ENCODE peak calls at places on chromosomes 16 and 17, in eight cellular contexts. B is transverse colon; Q is endothelial cell of umbilical vein; R is IMR-90; L is adrenal gland; E is fibroblast of lung; V is heart left ventricle; C is effector memory CD4-positive, alpha-beta T cell. I is an unnamed sample.
A peak's percentile ranks its signal among the peaks of the same experiment; 100 is the strongest.

GRCh38 chr16:28136751-28137434 is 73.4 kb upstream of the GSG1L start:
- DNase-seq in L (no peak), E (no peak), R (no peak), V (no peak), Q (no peak), C (peak; percentile 6), B (no peak), I (no peak)

GRCh38 chr17:31582151-31582907 is 190.9 kb downstream of the RAB11FIP4 start:
- DNase-seq in E (no peak), V (peak; percentile 85), R (peak; percentile 36), Q (peak; percentile 73), C (no peak), L (peak; percentile 62), B (peak; percentile 52), I (peak; percentile 81)

GRCh38 chr17:44747566-44747965 is 11.2 kb upstream of the ADAM11 start:
- DNase-seq in R (no peak), C (no peak), V (no peak), E (no peak), L (no peak), B (no peak), Q (no peak), I (no peak)

GRCh38 chr16:3578610-3579551 is 1.7 kb upstream of the NLRC3 start:
- DNase-seq in B (peak; percentile 62), L (no peak), V (peak; percentile 64), R (no peak), E (no peak), C (peak; percentile 39), Q (no peak), I (no peak)

GRCh38 chr17:74792586-74792985 is 16.4 kb upstream of the NAT9 start:
- DNase-seq in R (no peak), E (no peak), V (no peak), Q (no peak), C (no peak), L (no peak), B (no peak), I (no peak)

GRCh38 chr16:47056704-47057630 is 83.5 kb upstream of the DNAJA2 start:
- DNase-seq in R (no peak), V (no peak), B (no peak), Q (no peak), E (no peak), L (no peak), C (no peak), I (no peak)

GRCh38 chr17:16933317-16934132 is 38.4 kb downstream of the TNFRSF13B start:
- DNase-seq in E (no peak), V (no peak), R (no peak), L (peak; percentile 57), Q (no peak), B (no peak), C (no peak), I (peak; percentile 5)

GRCh38 chr17:36937001-36937960 is at the start of gene LHX1:
- DNase-seq in R (no peak), E (no peak), Q (no peak), C (no peak), B (no peak), V (no peak), L (no peak), I (no peak)

GRCh38 chr16:89118361-89119061 is 24.9 kb downstream of the ACSF3 start:
- DNase-seq in C (no peak), V (peak; percentile 49), R (no peak), Q (no peak), L (peak; percentile 84), B (peak; percentile 3), E (no peak), I (no peak)

GRCh38 chr16:88344411-88345030 is 38.2 kb upstream of the ZNF469 start:
- DNase-seq in R (no peak), C (no peak), V (peak; percentile 54), L (no peak), E (no peak), Q (no peak), B (no peak), I (no peak)

GRCh38 chr17:1073241-1073962 is 76.5 kb downstream of the TIMM22 start:
- DNase-seq in R (no peak), B (no peak), Q (no peak), E (no peak), L (no peak), C (no peak), V (peak; percentile 47), I (no peak)

GRCh38 chr16:76194621-76195015 is 82.6 kb upstream of the CNTNAP4 start:
- DNase-seq in L (peak; percentile 44), C (no peak), B (no peak), V (no peak), Q (no peak), E (peak; percentile 12), R (no peak), I (no peak)

GRCh38 chr16:75701361-75701760 is at the start of gene DUXB:
- DNase-seq in C (no peak), E (no peak), R (no peak), B (no peak), V (no peak), Q (no peak), L (no peak), I (no peak)

GRCh38 chr16:27156531-27156930 is 46.8 kb upstream of the KDM8 start:
- DNase-seq in Q (no peak), B (peak; percentile 10), C (no peak), R (no peak), L (no peak), V (no peak), E (no peak), I (no peak)

GRCh38 chr17:9050801-9051401 is 29.6 kb downstream of the NTN1 start:
- DNase-seq in Q (no peak), C (no peak), R (no peak), L (no peak), E (no peak), B (no peak), V (no peak), I (peak; percentile 22)

GRCh38 chr17:37754363-37754762 is 9.5 kb upstream of the HNF1B start:
- DNase-seq in C (no peak), L (no peak), B (no peak), R (no peak), V (no peak), Q (no peak), E (no peak), I (no peak)

GRCh38 chr17:416293-417206 is 63.9 kb upstream of the RPH3AL start:
- DNase-seq in R (no peak), V (no peak), B (peak; percentile 64), C (no peak), E (no peak), Q (no peak), L (no peak), I (no peak)

GRCh38 chr17:17806611-17807010 is 30.2 kb downstream of the SREBF1 start:
- DNase-seq in B (no peak), E (no peak), C (no peak), V (no peak), R (no peak), Q (no peak), L (no peak), I (no peak)

GRCh38 chr17:32335647-32336046 is 6.3 kb downstream of the C17orf75 start:
- DNase-seq in E (peak; percentile 42), V (no peak), B (no peak), Q (no peak), L (no peak), R (peak; percentile 58), C (no peak), I (no peak)

GRCh38 chr16:7218936-7219335 is 113.7 kb upstream of the RBFOX1 start:
- DNase-seq in B (no peak), Q (no peak), E (no peak), C (no peak), V (no peak), R (no peak), L (no peak), I (no peak)

GRCh38 chr16:14325921-14326401 is 254.8 kb downstream of the MRTFB start:
- DNase-seq in L (peak; percentile 56), Q (no peak), V (no peak), R (no peak), B (no peak), C (no peak), E (no peak), I (no peak)

GRCh38 chr16:15548482-15548891 is 94.5 kb downstream of the MARF1 start:
- DNase-seq in Q (no peak), L (no peak), V (no peak), C (no peak), E (no peak), B (no peak), R (peak; percentile 16), I (no peak)

DNA sequence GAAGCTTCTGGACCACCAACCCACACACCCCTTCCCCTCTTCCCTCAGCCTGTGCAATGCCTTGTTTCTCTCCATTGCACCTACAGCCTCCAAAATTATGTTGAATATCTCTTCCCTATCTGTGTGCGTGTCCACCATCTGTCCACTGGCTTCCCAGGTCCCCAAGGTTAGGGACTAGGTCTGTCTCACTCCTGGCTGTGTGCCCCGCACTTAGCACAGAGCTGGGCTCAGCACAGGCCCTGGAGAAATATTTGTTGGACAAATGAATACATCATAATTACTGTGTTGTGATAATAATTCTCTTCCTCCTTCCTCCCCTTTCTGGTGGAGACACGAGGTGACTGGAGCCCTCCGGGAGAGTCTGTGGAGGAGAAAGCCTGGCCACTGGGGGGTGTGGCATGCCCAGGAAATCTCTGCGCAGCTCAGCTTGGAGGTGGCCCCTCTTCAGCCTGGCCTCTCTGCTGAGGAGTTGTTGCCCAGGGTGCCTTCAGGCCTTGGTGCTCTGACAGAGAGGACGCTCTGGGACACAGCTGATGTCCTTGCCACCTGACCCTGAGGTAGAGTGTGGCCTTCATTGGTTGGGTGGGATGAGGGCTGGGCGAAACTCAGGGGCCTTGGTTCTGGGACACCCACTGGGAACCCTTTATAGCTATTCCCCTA is 3.3 kb upstream of the BRD7 start:
- DNase-seq in E (peak; percentile 21), L (peak; percentile 31), V (no peak), Q (no peak), B (no peak), C (no peak), R (no peak), I (no peak)
- H3K4me3 ChIP-seq in E (no peak overlapping the region), L (no peak overlapping the region), V (no peak overlapping the region), Q (no peak overlapping the region), B (no peak overlapping the region), C (no peak overlapping the region), R (no peak overlapping the region), I (no peak overlapping the region)

GRCh38 chr16:918741-919657 is 51.8 kb downstream of the LMF1 start:
- DNase-seq in V (peak; percentile 54), Q (no peak), C (no peak), R (no peak), E (no peak), L (no peak), B (no peak), I (no peak)
- H3K27me3 ChIP-seq in V (no peaks in the 10 kb centered on the region), Q (no peaks in the 10 kb centered on the region), C (no peaks in the 10 kb centered on the region), R (no peaks in the 10 kb centered on the region), E (no peaks in the 10 kb centered on the region), L (no peaks in the 10 kb centered on the region), B (no peaks in the 10 kb centered on the region), I (no peaks in the 10 kb centered on the region)

DNA sequence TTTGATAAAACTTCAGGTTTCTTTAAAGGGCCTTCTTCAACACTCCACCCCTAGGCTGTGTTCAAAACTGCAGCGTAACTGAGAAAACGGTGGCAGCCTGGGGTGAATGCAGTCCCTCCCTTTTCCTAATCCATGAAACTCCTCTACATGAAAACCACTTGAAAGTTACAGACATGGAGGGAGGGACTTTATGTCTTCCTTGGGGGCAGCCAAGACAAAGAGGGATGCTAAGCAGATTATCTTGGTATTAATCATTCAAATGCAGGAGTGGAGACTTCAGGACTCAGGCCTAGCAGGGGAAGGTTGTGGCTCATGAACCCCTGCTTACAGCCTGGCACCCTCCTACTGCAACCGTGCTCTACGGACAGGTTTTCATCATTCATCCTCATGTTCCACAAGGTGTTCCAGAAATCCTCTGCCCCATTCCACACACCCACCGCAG is 46.8 kb downstream of the RNF112 start:
- DNase-seq in C (no peak), E (no peak), Q (no peak), R (no peak), B (no peak), L (no peak), V (no peak), I (no peak)
- H3K9me3 ChIP-seq in C (no peaks in the 10 kb centered on the region), E (no peaks in the 10 kb centered on the region), Q (no peaks in the 10 kb centered on the region), R (no peaks in the 10 kb centered on the region), B (no peaks in the 10 kb centered on the region), L (no peaks in the 10 kb centered on the region), V (no peaks in the 10 kb centered on the region), I (no peaks in the 10 kb centered on the region)

GRCh38 chr16:67786491-67786890 is 19.9 kb downstream of the RANBP10 start:
- DNase-seq in E (no peak), V (no peak), B (no peak), L (no peak), R (no peak), C (no peak), Q (no peak), I (no peak)
- H3K4me3 ChIP-seq in E (no peak overlapping the region), V (no peak overlapping the region), B (no peak overlapping the region), L (no peak overlapping the region), R (no peak overlapping the region), C (no peak overlapping the region), Q (no peak overlapping the region), I (no peak overlapping the region)

I was measured in MG63.